ENCODE peak calls at places on chromosomes 3 and 15, in four cellular contexts. One of them, this sample, is unnamed. For H3K27me3, the result is how much of the 10 kb centered on the place peaks cover.

GRCh38 chr3:69848113-69848512 is 108.8 kb downstream of the MITF start:
- DNase-seq in tibial artery: no peak
- DNase-seq in breast epithelium: no peak
- DNase-seq in H9: no peak
- DNase-seq in this sample: no peak

GRCh38 chr3:57918123-57918837 is 89.9 kb upstream of the FLNB start:
- DNase-seq in tibial artery: no peak
- DNase-seq in breast epithelium: no peak
- DNase-seq in H9: no peak
- DNase-seq in this sample: no peak

GRCh38 chr3:30203301-30203700 is 403.1 kb upstream of the TGFBR2 start:
- DNase-seq in tibial artery: no peak
- DNase-seq in breast epithelium: no peak
- DNase-seq in H9: no peak
- DNase-seq in this sample: no peak

GRCh38 chr3:194397757-194398312 is 1.2 kb downstream of the GP5 start:
- DNase-seq in tibial artery: peak
- DNase-seq in breast epithelium: no peak
- DNase-seq in H9: peak
- DNase-seq in this sample: no peak

GRCh38 chr15:39261397-39261796 is 319.5 kb upstream of the THBS1 start:
- DNase-seq in tibial artery: no peak
- DNase-seq in breast epithelium: no peak
- DNase-seq in H9: no peak
- DNase-seq in this sample: no peak

GRCh38 chr3:139120336-139120971 is 75.8 kb upstream of the PRR23C start:
- DNase-seq in tibial artery: no peak
- DNase-seq in breast epithelium: no peak
- DNase-seq in H9: no peak
- DNase-seq in this sample: no peak

GRCh38 chr3:35067750-35068149 is 571.6 kb upstream of the ARPP21 start:
- DNase-seq in tibial artery: no peak
- DNase-seq in breast epithelium: no peak
- DNase-seq in H9: no peak
- DNase-seq in this sample: no peak

GRCh38 chr15:62344806-62345539 is 179.9 kb upstream of the C2CD4B start:
- DNase-seq in tibial artery: no peak
- DNase-seq in breast epithelium: no peak
- DNase-seq in H9: peak
- DNase-seq in this sample: no peak

GRCh38 chr3:9917820-9918219 is 922 bp downstream of the IL17RC start:
- DNase-seq in tibial artery: no peak
- DNase-seq in breast epithelium: no peak
- DNase-seq in H9: no peak
- DNase-seq in this sample: no peak

GRCh38 chr15:56168394-56168793 is 75.3 kb downstream of the RFX7 start:
- DNase-seq in tibial artery: no peak
- DNase-seq in breast epithelium: no peak
- DNase-seq in H9: no peak
- DNase-seq in this sample: no peak

GRCh38 chr3:12758025-12758830 is 831 bp downstream of the TMEM40 start:
- DNase-seq in tibial artery: no peak
- DNase-seq in breast epithelium: no peak
- DNase-seq in H9: no peak
- DNase-seq in this sample: no peak

GRCh38 chr3:112027839-112028238 is 6.7 kb upstream of the TMPRSS7 start:
- DNase-seq in tibial artery: no peak
- DNase-seq in breast epithelium: no peak
- DNase-seq in H9: no peak
- DNase-seq in this sample: no peak

GRCh38 chr3:194328080-194328571 is 23.0 kb downstream of the CPN2 start:
- DNase-seq in tibial artery: no peak
- DNase-seq in breast epithelium: no peak
- DNase-seq in H9: peak
- DNase-seq in this sample: no peak

GRCh38 chr15:80984856-80985255 is 4.8 kb downstream of the MESD start:
- DNase-seq in tibial artery: no peak
- DNase-seq in breast epithelium: no peak
- DNase-seq in H9: no peak
- DNase-seq in this sample: no peak

GRCh38 chr3:122000936-122001605 is 21.0 kb downstream of the ILDR1 start:
- DNase-seq in tibial artery: no peak
- DNase-seq in breast epithelium: no peak
- DNase-seq in H9: peak
- DNase-seq in this sample: no peak

GRCh38 chr3:177610677-177611654 is 413.7 kb upstream of the TBL1XR1 start:
- DNase-seq in tibial artery: no peak
- DNase-seq in breast epithelium: no peak
- DNase-seq in H9: no peak
- DNase-seq in this sample: no peak

GRCh38 chr15:82079736-82080135 is 33.9 kb upstream of the MEX3B start:
- DNase-seq in tibial artery: no peak
- DNase-seq in breast epithelium: no peak
- DNase-seq in H9: no peak
- DNase-seq in this sample: no peak

GRCh38 chr3:186241910-186242821 is 119.9 kb downstream of the DGKG start:
- DNase-seq in tibial artery: peak
- DNase-seq in breast epithelium: no peak
- DNase-seq in H9: peak
- DNase-seq in this sample: peak

GRCh38 chr3:178960191-178960590 is 111.4 kb downstream of the ZMAT3 start:
- DNase-seq in tibial artery: no peak
- DNase-seq in breast epithelium: no peak
- DNase-seq in H9: no peak
- DNase-seq in this sample: no peak

GRCh38 chr3:46907271-46907670 is 29.8 kb downstream of the PTH1R start:
- DNase-seq in tibial artery: peak
- DNase-seq in breast epithelium: no peak
- DNase-seq in H9: no peak
- DNase-seq in this sample: no peak

GRCh38 chr3:65902304-65902793 is 136.4 kb downstream of the MAGI1 start:
- DNase-seq in tibial artery: no peak
- DNase-seq in breast epithelium: peak
- DNase-seq in H9: peak
- DNase-seq in this sample: peak

GRCh38 chr15:77179541-77179998 is 108.7 kb upstream of the TSPAN3 start:
- DNase-seq in tibial artery: no peak
- DNase-seq in breast epithelium: no peak
- DNase-seq in H9: no peak
- DNase-seq in this sample: no peak

GRCh38 chr15:99454941-99455795 is 110.6 kb upstream of the MEF2A start:
- DNase-seq in tibial artery: peak
- DNase-seq in breast epithelium: no peak
- DNase-seq in H9: no peak
- DNase-seq in this sample: peak

GRCh38 chr3:122609798-122610559 is 32.5 kb downstream of the PARP15 start:
- DNase-seq in tibial artery: no peak
- DNase-seq in breast epithelium: no peak
- DNase-seq in H9: no peak
- DNase-seq in this sample: no peak

GRCh38 chr3:126683506-126683905 is 20.5 kb upstream of the CHCHD6 start:
- DNase-seq in tibial artery: no peak
- DNase-seq in breast epithelium: no peak
- DNase-seq in H9: no peak
- DNase-seq in this sample: no peak

GRCh38 chr3:194364652-194365434 is 4.7 kb downstream of the LRRC15 start:
- DNase-seq in tibial artery: no peak
- DNase-seq in breast epithelium: no peak
- DNase-seq in H9: no peak
- DNase-seq in this sample: no peak

GRCh38 chr15:34304613-34305012 is 33.0 kb downstream of the SLC12A6 start:
- DNase-seq in tibial artery: no peak
- DNase-seq in breast epithelium: no peak
- DNase-seq in H9: no peak
- DNase-seq in this sample: no peak

GRCh38 chr3:14473411-14473891 is 66.7 kb downstream of the GRIP2 start:
- DNase-seq in tibial artery: no peak
- DNase-seq in breast epithelium: no peak
- DNase-seq in H9: no peak
- DNase-seq in this sample: no peak

GRCh38 chr3:14175383-14176037 is 2.9 kb downstream of the XPC start:
- DNase-seq in tibial artery: no peak
- DNase-seq in breast epithelium: no peak
- DNase-seq in H9: no peak
- DNase-seq in this sample: no peak

DNA sequence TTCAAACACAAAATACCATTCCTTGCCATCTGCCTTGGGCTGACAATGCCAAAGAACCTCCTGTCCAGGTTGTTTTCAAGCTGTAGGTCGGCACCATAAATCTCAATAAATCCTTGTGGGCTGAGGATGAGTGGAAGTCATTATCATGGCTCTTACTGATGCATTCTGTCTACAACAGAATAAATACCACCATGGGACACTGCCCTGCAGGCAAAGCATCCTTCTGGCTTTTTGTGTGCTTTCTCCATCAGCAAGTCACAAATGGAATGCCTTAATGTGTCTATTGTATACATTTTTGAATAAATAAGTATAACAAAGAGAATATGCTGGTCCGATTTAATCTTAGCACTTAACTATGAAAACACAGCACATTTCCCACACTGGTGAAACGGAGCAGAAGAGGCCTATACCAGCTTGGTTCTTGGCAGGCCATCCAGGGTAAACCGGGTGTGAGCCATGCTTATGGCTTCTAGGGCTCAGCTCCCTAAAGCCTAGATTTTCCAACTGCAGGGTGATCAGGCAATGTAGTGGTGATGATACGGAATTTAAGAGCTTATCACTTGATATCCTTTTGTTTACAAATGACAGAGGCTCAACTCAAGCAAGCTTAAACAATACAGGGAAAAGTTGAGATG is 133.2 kb upstream of the LRTM1 start:
- DNase-seq in tibial artery: no peak
- DNase-seq in breast epithelium: no peak
- DNase-seq in H9: no peak
- DNase-seq in this sample: no peak
- H3K27me3 ChIP-seq in tibial artery: under half
- H3K27me3 ChIP-seq in breast epithelium: under half
- H3K27me3 ChIP-seq in H9: under half
- H3K27me3 ChIP-seq in this sample: under half

DNA sequence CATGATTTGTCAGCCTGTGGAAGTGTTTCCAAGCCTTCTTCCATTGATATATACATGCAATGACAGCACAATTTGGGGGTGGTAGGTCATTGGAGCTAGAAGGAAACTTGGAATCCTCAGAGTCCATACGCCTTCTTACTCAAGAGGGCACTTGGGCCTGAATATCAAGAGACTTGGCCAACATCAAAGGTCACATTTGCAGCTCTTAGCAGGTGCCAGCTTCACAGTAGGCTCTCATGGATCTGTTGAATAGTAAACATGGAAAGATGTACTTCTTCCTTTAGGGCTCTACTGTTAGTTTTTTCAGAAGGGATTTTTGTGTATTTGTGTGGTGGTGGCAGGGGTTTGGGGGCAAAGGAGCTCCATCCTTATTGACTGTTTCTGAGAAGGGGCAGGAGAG is 50.8 kb downstream of the RHCG start:
- DNase-seq in tibial artery: no peak
- DNase-seq in breast epithelium: no peak
- DNase-seq in H9: no peak
- DNase-seq in this sample: no peak
- H3K27me3 ChIP-seq in tibial artery: half or more
- H3K27me3 ChIP-seq in breast epithelium: under half
- H3K27me3 ChIP-seq in H9: under half
- H3K27me3 ChIP-seq in this sample: under half

GRCh38 chr15:28097656-28098359 is 1.3 kb downstream of the OCA2 start:
- DNase-seq in tibial artery: peak
- DNase-seq in breast epithelium: no peak
- DNase-seq in H9: no peak
- DNase-seq in this sample: no peak

GRCh38 chr15:28093761-28094535 is 5.2 kb downstream of the OCA2 start:
- DNase-seq in tibial artery: peak
- DNase-seq in breast epithelium: no peak
- DNase-seq in H9: peak
- DNase-seq in this sample: no peak

GRCh38 chr15:28096720-28097431 is 2.2 kb downstream of the OCA2 start:
- DNase-seq in tibial artery: peak
- DNase-seq in breast epithelium: no peak
- DNase-seq in H9: peak
- DNase-seq in this sample: no peak

GRCh38 chr15:28096411-28096719 is 2.8 kb downstream of the OCA2 start:
- DNase-seq in tibial artery: no peak
- DNase-seq in breast epithelium: no peak
- DNase-seq in H9: no peak
- DNase-seq in this sample: no peak

DNA sequence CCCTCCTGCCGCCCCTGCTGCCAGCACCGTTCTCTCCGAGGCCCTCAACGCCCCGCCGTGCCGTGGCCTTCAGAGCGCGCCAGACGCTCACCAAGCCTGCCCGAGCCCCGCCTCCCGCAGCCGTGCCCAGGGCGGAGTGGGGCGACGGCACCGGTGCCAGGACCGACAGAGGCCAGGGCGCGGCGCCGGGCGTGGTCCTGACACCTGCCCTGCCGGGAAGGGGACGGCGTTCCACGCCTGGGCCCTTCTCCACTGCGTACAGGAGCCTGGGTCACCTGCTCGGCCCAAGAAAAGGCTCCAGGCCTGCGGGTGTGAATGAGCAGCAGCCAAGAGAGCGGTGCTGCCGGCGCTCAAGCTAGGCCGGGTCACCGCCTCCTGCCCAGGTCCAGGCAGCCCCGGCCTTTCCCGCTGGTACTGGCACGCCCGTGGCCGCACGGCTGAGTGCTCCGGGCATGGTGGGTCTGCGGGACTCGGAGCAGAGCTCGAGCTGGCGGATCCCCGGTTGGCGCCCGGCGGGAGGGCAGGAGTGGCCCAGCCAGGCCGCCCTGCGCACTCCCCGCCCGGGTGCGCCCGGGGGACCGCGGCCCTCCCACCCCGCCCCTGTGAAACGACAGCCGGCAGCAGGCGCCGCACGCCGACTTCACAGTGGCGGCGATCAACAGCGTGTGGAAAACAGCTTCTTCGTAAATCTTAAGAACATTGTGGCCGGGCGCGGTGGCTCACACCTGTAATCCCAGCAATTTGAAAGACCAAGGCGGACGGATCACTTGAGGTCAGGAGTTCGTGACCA is 4.2 kb downstream of the OCA2 start:
- DNase-seq in tibial artery: peak
- DNase-seq in breast epithelium: no peak
- DNase-seq in H9: peak
- DNase-seq in this sample: no peak
- H3K27me3 ChIP-seq in tibial artery: under half
- H3K27me3 ChIP-seq in breast epithelium: half or more
- H3K27me3 ChIP-seq in H9: half or more
- H3K27me3 ChIP-seq in this sample: under half

GRCh38 chr15:36888018-36888992 is 212.0 kb downstream of the MEIS2 start:
- DNase-seq in tibial artery: no peak
- DNase-seq in breast epithelium: no peak
- DNase-seq in H9: no peak
- DNase-seq in this sample: no peak

GRCh38 chr15:36887214-36888017 is 212.9 kb downstream of the MEIS2 start:
- DNase-seq in tibial artery: no peak
- DNase-seq in breast epithelium: no peak
- DNase-seq in H9: peak
- DNase-seq in this sample: no peak

GRCh38 chr15:36884404-36885335 is 215.7 kb downstream of the MEIS2 start:
- DNase-seq in tibial artery: no peak
- DNase-seq in breast epithelium: no peak
- DNase-seq in H9: no peak
- DNase-seq in this sample: no peak

GRCh38 chr15:36885709-36886108 is 214.6 kb downstream of the MEIS2 start:
- DNase-seq in tibial artery: no peak
- DNase-seq in breast epithelium: no peak
- DNase-seq in H9: no peak
- DNase-seq in this sample: no peak

GRCh38 chr15:36886135-36887011 is 214.0 kb downstream of the MEIS2 start:
- DNase-seq in tibial artery: no peak
- DNase-seq in breast epithelium: no peak
- DNase-seq in H9: no peak
- DNase-seq in this sample: no peak
- H3K27me3 ChIP-seq in tibial artery: half or more
- H3K27me3 ChIP-seq in breast epithelium: under half
- H3K27me3 ChIP-seq in H9: half or more
- H3K27me3 ChIP-seq in this sample: half or more

This sample was measured in dorsolateral prefrontal cortex.